ENCODE peak calls at places on chromosomes 2 and 18, in seven cellular contexts. H is transverse colon, Y is Peyer's patch, J is nephron progenitor cell, C is type B pancreatic cell, E is AG09309, F is A549. U is an unnamed sample.

GRCh38 chr2:96962567-96963203 is 23.7 kb downstream of the FAM178B start:
- DNase-seq in C (no peak), Y (no peak), J (no peak), E (no peak), H (peak), F (no peak), U (no peak)

GRCh38 chr2:231228223-231228622 is 29.8 kb downstream of the ARMC9 start:
- DNase-seq in H (no peak), F (no peak), E (no peak), Y (no peak), C (no peak), J (peak), U (no peak)

GRCh38 chr2:105674859-105675541 is 69.7 kb upstream of the NCK2 start:
- DNase-seq in J (no peak), Y (no peak), C (no peak), F (no peak), H (no peak), E (no peak), U (no peak)

GRCh38 chr2:160309585-160309984 is 109.5 kb upstream of the ITGB6 start:
- DNase-seq in C (no peak), E (no peak), F (no peak), J (no peak), Y (no peak), H (no peak), U (no peak)

GRCh38 chr18:68997845-68998244 is 200.0 kb downstream of the CCDC102B start:
- DNase-seq in E (no peak), C (no peak), F (no peak), H (no peak), Y (no peak), J (no peak), U (no peak)

GRCh38 chr2:61853086-61853847 is 593 bp downstream of the FAM161A start:
- DNase-seq in E (no peak), J (peak), F (peak), C (no peak), H (peak), Y (no peak), U (peak)

GRCh38 chr2:154452906-154453493 is 245.5 kb upstream of the KCNJ3 start:
- DNase-seq in Y (no peak), J (no peak), F (no peak), H (no peak), E (no peak), C (no peak), U (no peak)

GRCh38 chr2:146540271-146540932 is 1304.4 kb upstream of the ACVR2A start:
- DNase-seq in F (no peak), H (no peak), J (no peak), E (no peak), Y (no peak), C (no peak), U (no peak)

GRCh38 chr2:12967804-12968203 is 251.1 kb downstream of the TRIB2 start:
- DNase-seq in H (no peak), E (no peak), C (no peak), F (no peak), Y (no peak), J (no peak), U (no peak)

GRCh38 chr2:173130521-173131467 is 55.1 kb downstream of the MAP3K20 start:
- DNase-seq in Y (no peak), H (no peak), C (no peak), J (no peak), F (no peak), E (no peak), U (no peak)

GRCh38 chr2:18980104-18980777 is 378.2 kb downstream of the OSR1 start:
- DNase-seq in E (no peak), Y (no peak), H (no peak), C (no peak), J (no peak), F (no peak), U (no peak)

GRCh38 chr2:69848186-69848790 is 18.8 kb downstream of the GMCL1 start:
- DNase-seq in J (no peak), Y (no peak), E (no peak), H (no peak), C (no peak), F (no peak), U (no peak)

GRCh38 chr2:26072925-26073768 is 39.3 kb downstream of the RAB10 start:
- DNase-seq in H (no peak), F (no peak), E (no peak), J (no peak), C (no peak), Y (no peak), U (no peak)

GRCh38 chr2:218125095-218125494 is 733 bp upstream of the CXCR2 start:
- DNase-seq in J (no peak), H (no peak), E (no peak), F (no peak), C (no peak), Y (no peak), U (no peak)

GRCh38 chr2:135582383-135582782 is 51.1 kb downstream of the R3HDM1 start:
- DNase-seq in Y (no peak), H (no peak), C (no peak), F (no peak), J (no peak), E (no peak), U (no peak)

GRCh38 chr18:7735194-7735593 is 168.1 kb downstream of the PTPRM start:
- DNase-seq in J (no peak), F (no peak), E (no peak), H (no peak), Y (no peak), C (no peak), U (no peak)
- TF ChIP-seq CTCF in J (no peak), F (peak), E (peak), H (no peak), Y (no peak), C (peak), U (peak)

GRCh38 chr18:47247833-47248609 is 3.4 kb downstream of the SKOR2 start:
- DNase-seq in C (no peak), H (no peak), J (peak), Y (no peak), E (no peak), F (no peak), U (peak)

GRCh38 chr18:47246027-47246971 is 5.2 kb downstream of the SKOR2 start:
- DNase-seq in Y (no peak), F (no peak), J (no peak), H (no peak), C (no peak), E (no peak), U (no peak)

GRCh38 chr18:47249602-47250001 is 1.9 kb downstream of the SKOR2 start:
- DNase-seq in E (no peak), Y (no peak), C (no peak), J (no peak), H (no peak), F (no peak), U (no peak)

GRCh38 chr18:47248610-47249343 is 2.7 kb downstream of the SKOR2 start:
- DNase-seq in Y (no peak), E (no peak), C (no peak), H (no peak), F (no peak), J (peak), U (no peak)

GRCh38 chr18:47247036-47247832 is 4.2 kb downstream of the SKOR2 start:
- DNase-seq in Y (no peak), H (no peak), C (no peak), E (no peak), J (peak), F (no peak), U (peak)
- TF ChIP-seq CTCF in Y (no peak), H (no peak), C (peak), E (no peak), J (no peak), F (no peak), U (peak)

DNA sequence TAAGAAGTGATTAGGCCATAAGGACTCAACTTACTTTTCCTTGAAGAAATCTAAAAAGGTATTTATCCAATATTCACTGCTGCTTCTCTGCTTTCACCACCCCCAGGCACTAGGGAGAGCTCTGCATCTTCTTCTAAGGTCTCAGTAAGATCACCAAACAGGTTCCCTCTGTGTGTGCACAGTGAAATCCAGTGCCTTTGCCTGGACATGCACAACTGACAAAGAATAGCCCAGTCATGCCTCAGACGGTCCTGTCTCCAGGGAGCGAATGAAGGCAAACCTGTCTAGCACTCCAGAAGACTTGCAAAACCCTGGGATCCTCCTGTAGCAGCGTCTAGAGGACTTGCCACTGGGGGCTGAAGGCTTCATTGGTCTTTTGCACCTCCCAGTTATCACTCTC is 344.5 kb upstream of the LRATD1 start:
- DNase-seq in F (no peak), H (no peak), J (no peak), Y (no peak), E (no peak), C (no peak), U (peak)
- TF ChIP-seq CTCF in F (no peak), H (no peak), J (no peak), Y (no peak), E (no peak), C (no peak), U (peak)

DNA sequence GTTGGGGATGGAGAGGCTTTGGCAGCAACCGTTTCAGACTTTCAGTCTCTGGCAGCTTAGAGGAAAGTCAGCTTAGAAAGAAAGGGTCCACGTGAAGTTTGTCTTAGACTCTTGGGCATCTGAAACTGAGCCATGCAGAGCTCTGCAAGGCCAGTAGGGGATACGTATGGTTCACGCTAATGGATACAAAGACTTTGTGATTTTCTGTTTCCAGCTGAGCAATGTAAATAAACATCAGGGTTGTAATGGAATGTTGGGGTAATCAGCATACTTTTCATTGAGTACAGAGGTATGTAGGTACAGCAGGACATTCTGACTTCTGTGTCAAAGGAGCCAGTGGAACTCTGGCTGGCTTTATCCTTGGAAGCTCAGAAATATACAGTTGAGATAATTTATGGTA is 31.0 kb downstream of the RALB start:
- DNase-seq in J (no peak), F (no peak), Y (no peak), E (no peak), C (no peak), H (no peak), U (no peak)
- TF ChIP-seq CTCF in J (no peak), F (no peak), Y (no peak), E (peak), C (peak), H (no peak), U (peak)

DNA sequence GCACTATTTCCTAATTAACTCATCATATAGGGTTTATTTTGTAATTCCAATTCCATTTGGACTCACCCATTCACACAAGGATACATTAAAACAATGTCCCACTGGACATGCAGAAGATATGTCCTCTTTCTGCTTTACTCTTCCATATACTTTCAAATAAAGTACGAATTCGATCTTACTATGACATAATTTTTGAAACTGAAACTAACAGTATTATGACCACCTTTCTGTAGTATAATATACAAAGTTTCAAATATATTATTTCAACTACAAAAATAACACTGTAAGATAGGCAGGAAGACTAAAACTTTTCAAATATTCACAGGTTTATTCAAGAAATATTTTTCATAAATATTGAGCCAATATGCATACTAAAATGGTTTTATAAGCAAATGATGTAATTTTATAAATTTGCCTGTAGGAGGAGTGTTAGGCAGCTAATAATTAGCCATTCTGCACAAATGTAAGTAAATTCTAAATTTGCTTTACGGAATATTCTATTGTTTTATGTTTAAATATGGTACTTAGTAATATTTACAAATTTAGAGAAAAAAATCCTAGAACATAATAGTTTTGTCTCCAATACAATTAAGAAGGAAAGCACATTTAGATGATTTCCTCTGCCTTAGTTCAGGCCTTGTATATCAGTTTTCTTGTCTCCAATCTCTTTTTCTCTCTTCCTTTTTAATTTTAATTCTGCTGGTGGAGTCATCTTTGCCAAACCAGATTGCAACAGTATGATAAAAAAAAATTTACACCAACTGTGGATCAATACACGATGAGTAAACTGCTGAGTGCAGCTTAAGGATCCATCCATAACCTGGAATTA is 85.9 kb downstream of the CERKL start:
- DNase-seq in E (no peak), J (no peak), C (no peak), F (no peak), H (no peak), Y (no peak), U (no peak)
- TF ChIP-seq CTCF in E (peak), J (no peak), C (peak), F (peak), H (peak), Y (peak), U (no peak)

DNA sequence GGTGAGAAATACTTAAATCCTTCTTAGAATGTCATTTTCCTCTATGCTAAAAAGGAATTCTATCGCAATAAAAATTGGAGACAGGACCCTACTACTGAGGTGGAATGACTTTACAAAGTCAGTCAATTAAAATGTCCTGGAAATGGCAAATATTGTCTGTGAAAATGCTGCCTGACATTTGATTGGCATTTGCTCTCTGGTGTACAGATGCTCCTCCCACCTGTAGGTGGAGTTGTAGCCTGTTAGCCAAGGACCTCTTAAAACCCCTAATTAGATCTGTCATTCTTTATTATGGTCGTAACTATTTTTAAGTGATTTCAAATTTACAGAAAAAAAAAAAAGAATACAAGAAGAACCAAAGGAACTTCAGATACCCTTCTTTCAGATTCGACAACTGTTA is 393.1 kb upstream of the KLHL29 start:
- DNase-seq in E (no peak), C (no peak), F (no peak), Y (no peak), J (no peak), H (no peak), U (no peak)
- TF ChIP-seq CTCF in E (no peak), C (peak), F (no peak), Y (peak), J (no peak), H (no peak), U (peak)

GRCh38 chr2:134218414-134218813 is 35.5 kb upstream of the MGAT5 start:
- DNase-seq in C (no peak), F (no peak), E (no peak), Y (no peak), H (no peak), J (no peak), U (no peak)
- TF ChIP-seq CTCF in C (no peak), F (no peak), E (no peak), Y (no peak), H (no peak), J (no peak), U (no peak)

GRCh38 chr2:45190481-45190880 is 181.2 kb upstream of the SIX2 start:
- DNase-seq in E (no peak), F (no peak), Y (no peak), H (no peak), J (no peak), C (no peak), U (no peak)
- TF ChIP-seq CTCF in E (no peak), F (no peak), Y (no peak), H (no peak), J (no peak), C (no peak), U (no peak)

DNA sequence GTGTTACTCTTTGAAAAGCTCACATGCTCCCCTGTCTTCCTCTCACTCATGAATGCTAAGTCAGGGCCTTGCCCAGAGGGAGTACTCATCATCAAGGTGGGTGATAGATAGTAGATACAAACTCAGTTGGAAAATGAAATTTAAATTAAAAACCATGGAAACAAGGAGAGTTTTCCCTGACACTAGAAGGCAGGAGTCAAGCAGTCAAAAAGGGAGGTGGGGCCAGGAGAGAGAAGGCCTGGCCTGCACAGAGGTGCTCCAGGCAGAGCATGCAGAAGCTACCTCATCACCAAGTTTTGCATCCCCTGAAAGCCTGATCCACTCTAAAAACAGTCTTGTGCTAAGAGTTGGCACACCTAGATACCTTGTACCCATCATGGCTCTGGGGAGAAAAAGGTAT is 143.7 kb downstream of the MYO5B start:
- DNase-seq in J (no peak), F (peak), H (no peak), C (no peak), E (no peak), Y (no peak), U (peak)
- TF ChIP-seq CTCF in J (no peak), F (peak), H (no peak), C (peak), E (no peak), Y (peak), U (peak)

GRCh38 chr2:71150082-71150816 is 19.8 kb downstream of the MPHOSPH10 start:
- DNase-seq in E (no peak), C (no peak), Y (no peak), H (no peak), J (no peak), F (no peak), U (no peak)
- TF ChIP-seq CTCF in E (no peak), C (peak), Y (no peak), H (no peak), J (no peak), F (no peak), U (peak)

U was measured in WERI-Rb-1.